ENCODE peak calls at places on chromosomes 7 and 10, in seven cellular contexts. T is activated naive CD8-positive, alpha-beta T cell treated with anti-CD3 and anti-CD28 coated beads, Interleukin-2, amount 50 U/mL, for 16 hours; A is fibroblast of the aortic adventitia; N is stimulated activated CD8-positive, alpha-beta memory T cell treated with anti-CD3 and anti-CD28 coated beads, Interleukin-15, amount 100 ng/mL, for 24 hours; I is activated T-cell treated with anti-CD3 and anti-CD28 coated beads for 1 hour; S is epithelial cell of esophagus; F is EL. U is an unnamed sample.

GRCh38 chr10:102646610-102647432 is 2.5 kb downstream of the TRIM8 start:
- DNase-seq in T (no peak), A (peak; percentile 65), N (no peak), I (peak; percentile 25), S (peak; percentile 48), F (no peak), U (peak; percentile 33)

GRCh38 chr7:126689037-126689436 is 563.7 kb downstream of the GRM8 start:
- DNase-seq in T (no peak), A (no peak), N (no peak), I (no peak), S (no peak), F (peak; percentile 2), U (no peak)

GRCh38 chr10:80356563-80356999 is at the start of the genes DYDC1 and DYDC2:
- DNase-seq in T (peak; percentile 17), A (no peak), N (no peak), I (no peak), S (peak; percentile 56), F (peak; percentile 16), U (peak; percentile 17)

GRCh38 chr7:75743455-75743859 is 4.7 kb upstream of the HIP1 start:
- DNase-seq in T (no peak), A (peak; percentile 44), N (no peak), I (no peak), S (no peak), F (no peak), U (no peak)

GRCh38 chr7:135853499-135853898 is 104.9 kb upstream of the FAM180A start:
- DNase-seq in T (no peak), A (peak; percentile 40), N (no peak), I (no peak), S (peak; percentile 21), F (peak; percentile 22), U (no peak)

GRCh38 chr7:74452748-74453320 is 872 bp upstream of the GTF2IRD1 start:
- DNase-seq in T (no peak), A (peak; percentile 34), N (no peak), I (no peak), S (peak; percentile 16), F (peak; percentile 64), U (no peak)

GRCh38 chr10:34565934-34566333 is 249.2 kb downstream of the PARD3 start:
- DNase-seq in T (no peak), A (peak; percentile 68), N (no peak), I (no peak), S (no peak), F (peak; percentile 48), U (no peak)

GRCh38 chr7:120089968-120090367 is 183.0 kb upstream of the KCND2 start:
- DNase-seq in T (no peak), A (peak; percentile 66), N (no peak), I (no peak), S (peak; percentile 51), F (no peak), U (no peak)

GRCh38 chr10:28217848-28218247 is 85.0 kb downstream of the MPP7 start:
- DNase-seq in T (no peak), A (peak; percentile 17), N (no peak), I (no peak), S (peak; percentile 75), F (peak; percentile 93), U (no peak)

GRCh38 chr10:92538231-92538958 is 35.5 kb downstream of the IDE start:
- DNase-seq in T (no peak), A (no peak), N (no peak), I (no peak), S (no peak), F (no peak), U (no peak)

U was measured in activated T-helper 1 cell treated with Interleukin-2 at 50 U/mL for 16 hours.